ENCODE peak calls at places on chromosomes 13 and 19, in eight cellular contexts. H is AG09309, B is stomach, Z is fibroblast of the aortic adventitia, M is coronary artery, I is right atrium auricular region, U is left ventricle myocardium inferior, N is cardiac fibroblast. P is an unnamed sample.

GRCh38 chr19:33403221-33403972 is 29.9 kb downstream of the CEBPG start:
- DNase-seq in I (no peak), N (no peak), Z (no peak), H (no peak), B (peak), M (no peak), U (no peak), P (peak)

GRCh38 chr13:95338905-95339304 is 37.7 kb upstream of the ABCC4 start:
- DNase-seq in M (no peak), Z (no peak), H (no peak), B (no peak), N (no peak), I (no peak), U (no peak), P (no peak)

GRCh38 chr13:23443878-23444277 is 10.4 kb upstream of the SACS start:
- DNase-seq in H (no peak), I (no peak), Z (no peak), B (no peak), U (no peak), M (no peak), N (no peak), P (no peak)

GRCh38 chr13:67238277-67238859 is 8.2 kb upstream of the PCDH9 start:
- DNase-seq in Z (peak), I (no peak), U (no peak), B (no peak), H (no peak), M (no peak), N (peak), P (no peak)

GRCh38 chr19:29795882-29796523 is 15.8 kb upstream of the CCNE1 start:
- DNase-seq in H (no peak), I (no peak), Z (no peak), U (no peak), B (no peak), N (no peak), M (no peak), P (no peak)

GRCh38 chr19:10736189-10736588 is 18.3 kb downstream of the DNM2 start:
- DNase-seq in B (no peak), Z (no peak), U (no peak), I (no peak), M (no peak), N (no peak), H (no peak), P (no peak)

GRCh38 chr13:46389985-46390384 is 2.9 kb upstream of the RUBCNL start:
- DNase-seq in I (no peak), M (no peak), U (peak), N (no peak), H (no peak), Z (no peak), B (no peak), P (no peak)

GRCh38 chr19:1445185-1445931 is 4.6 kb upstream of the APC2 start:
- DNase-seq in H (no peak), N (peak), M (no peak), B (peak), I (no peak), U (peak), Z (peak), P (peak)

GRCh38 chr19:21335721-21336120 is 6.5 kb upstream of the ZNF708 start:
- DNase-seq in Z (no peak), M (no peak), N (no peak), H (no peak), B (no peak), U (no peak), I (no peak), P (no peak)
- TF ChIP-seq CTCF in Z (no peak), M (no peak), N (no peak), H (no peak), B (no peak), U (no peak), I (no peak), P (no peak)

GRCh38 chr13:92573467-92574057 is 653.0 kb upstream of the GPC6 start:
- DNase-seq in H (no peak), N (peak), Z (peak), M (no peak), U (no peak), B (no peak), I (no peak), P (peak)
- TF ChIP-seq CTCF in H (no peak), N (no peak), Z (peak), M (no peak), U (peak), B (no peak), I (peak), P (peak)

GRCh38 chr13:79490326-79490725 is 9.4 kb downstream of the NDFIP2 start:
- DNase-seq in U (no peak), B (no peak), M (no peak), Z (no peak), H (no peak), N (no peak), I (no peak), P (no peak)

GRCh38 chr13:79492918-79493594 is 12.1 kb downstream of the NDFIP2 start:
- DNase-seq in H (no peak), I (no peak), U (no peak), B (no peak), Z (no peak), N (no peak), M (no peak), P (no peak)

GRCh38 chr13:79491715-79492114 is 10.8 kb downstream of the NDFIP2 start:
- DNase-seq in I (no peak), Z (peak), M (no peak), B (no peak), N (peak), H (peak), U (no peak), P (no peak)

GRCh38 chr13:79492313-79492798 is 11.4 kb downstream of the NDFIP2 start:
- DNase-seq in B (no peak), M (no peak), U (no peak), N (peak), H (no peak), Z (peak), I (no peak), P (no peak)

GRCh38 chr13:79490846-79491245 is 9.9 kb downstream of the NDFIP2 start:
- DNase-seq in I (no peak), Z (peak), N (no peak), B (no peak), H (no peak), M (no peak), U (no peak), P (no peak)
- TF ChIP-seq CTCF in I (no peak), Z (no peak), N (no peak), B (no peak), H (no peak), M (no peak), U (no peak), P (no peak)

GRCh38 chr19:38744906-38745305 is 632 bp upstream of the CAPN12 start:
- DNase-seq in U (no peak), H (no peak), M (no peak), N (no peak), B (no peak), I (no peak), Z (no peak), P (no peak)

GRCh38 chr19:38742906-38743305 is 1.4 kb downstream of the CAPN12 start:
- DNase-seq in Z (no peak), N (no peak), H (no peak), M (no peak), B (no peak), I (no peak), U (no peak), P (no peak)

GRCh38 chr19:38745316-38745715 is 1.0 kb upstream of the CAPN12 start:
- DNase-seq in H (no peak), Z (no peak), I (no peak), M (no peak), U (no peak), B (no peak), N (no peak), P (no peak)

GRCh38 chr19:38743394-38744297 is 628 bp downstream of the CAPN12 start:
- DNase-seq in M (no peak), I (no peak), U (no peak), H (no peak), B (no peak), N (no peak), Z (no peak), P (no peak)

DNA sequence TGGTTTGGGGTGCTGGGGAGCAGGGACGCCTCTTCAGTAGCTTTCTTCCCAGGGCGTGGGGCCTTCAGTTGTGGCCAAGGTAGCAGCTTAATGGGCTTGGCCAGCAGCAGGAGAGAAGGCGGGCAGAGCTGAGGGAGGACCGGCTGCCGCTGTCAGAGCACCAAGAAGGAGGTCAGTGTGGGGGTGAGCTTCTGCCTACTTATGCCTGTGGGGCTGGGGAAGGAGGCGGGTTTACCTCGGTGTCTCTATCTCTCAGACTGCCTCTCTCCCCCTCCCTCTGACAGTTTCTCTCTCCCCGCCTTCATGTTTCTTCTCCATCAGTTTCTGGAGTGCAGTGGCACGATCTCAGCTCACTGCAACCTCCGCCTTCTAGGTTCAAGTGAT is at the start of gene CAPN12:
- DNase-seq in N (no peak), I (no peak), U (no peak), B (no peak), Z (no peak), H (no peak), M (no peak), P (no peak)
- TF ChIP-seq CTCF in N (no peak), I (no peak), U (no peak), B (no peak), Z (no peak), H (no peak), M (no peak), P (no peak)

GRCh38 chr19:18771328-18772242 is 19.5 kb downstream of the COMP start:
- DNase-seq in N (no peak), M (no peak), I (no peak), Z (no peak), U (no peak), B (no peak), H (no peak), P (peak)
- TF ChIP-seq CTCF in N (peak), M (no peak), I (peak), Z (no peak), U (no peak), B (no peak), H (peak), P (peak)

P was measured in glutamatergic neuron.